ENCODE peak calls at places on chromosomes 5 and 9, in six cellular contexts. One of them, this sample, is unnamed.

GRCh38 chr5:91332267-91333044 is 50.7 kb downstream of the ARRDC3 start:
- DNase-seq in AG04449: no peak
- DNase-seq in fibroblast of pulmonary artery: peak
- DNase-seq in uterus: no peak
- DNase-seq in OCI-LY7: no peak
- DNase-seq in lower leg skin: no peak
- DNase-seq in this sample: peak

GRCh38 chr5:124056326-124057160 is 544.6 kb downstream of the CSNK1G3 start:
- DNase-seq in AG04449: no peak
- DNase-seq in fibroblast of pulmonary artery: no peak
- DNase-seq in uterus: no peak
- DNase-seq in OCI-LY7: peak
- DNase-seq in lower leg skin: no peak
- DNase-seq in this sample: no peak

GRCh38 chr5:61641748-61642565 is 309.9 kb downstream of the ZSWIM6 start:
- DNase-seq in AG04449: no peak
- DNase-seq in fibroblast of pulmonary artery: no peak
- DNase-seq in uterus: no peak
- DNase-seq in OCI-LY7: no peak
- DNase-seq in lower leg skin: no peak
- DNase-seq in this sample: no peak

GRCh38 chr5:177094224-177095087 is 7.7 kb downstream of the FGFR4 start:
- DNase-seq in AG04449: no peak
- DNase-seq in fibroblast of pulmonary artery: peak
- DNase-seq in uterus: peak
- DNase-seq in OCI-LY7: no peak
- DNase-seq in lower leg skin: no peak
- DNase-seq in this sample: peak

GRCh38 chr5:16666861-16667481 is 50.2 kb upstream of the RETREG1 start:
- DNase-seq in AG04449: no peak
- DNase-seq in fibroblast of pulmonary artery: peak
- DNase-seq in uterus: no peak
- DNase-seq in OCI-LY7: no peak
- DNase-seq in lower leg skin: no peak
- DNase-seq in this sample: peak

GRCh38 chr5:112479418-112479817 is 60.3 kb upstream of the EPB41L4A start:
- DNase-seq in AG04449: peak
- DNase-seq in fibroblast of pulmonary artery: peak
- DNase-seq in uterus: no peak
- DNase-seq in OCI-LY7: no peak
- DNase-seq in lower leg skin: peak
- DNase-seq in this sample: peak

GRCh38 chr9:116490321-116490720 is 196.8 kb upstream of the TRIM32 start:
- DNase-seq in AG04449: no peak
- DNase-seq in fibroblast of pulmonary artery: peak
- DNase-seq in uterus: no peak
- DNase-seq in OCI-LY7: no peak
- DNase-seq in lower leg skin: no peak
- DNase-seq in this sample: peak

GRCh38 chr5:64768358-64769312 is at the start of the genes CWC27 and SREK1IP1:
- DNase-seq in AG04449: peak
- DNase-seq in fibroblast of pulmonary artery: peak
- DNase-seq in uterus: peak
- DNase-seq in OCI-LY7: peak
- DNase-seq in lower leg skin: peak
- DNase-seq in this sample: peak

GRCh38 chr5:173581408-173582197 is 34.8 kb downstream of the BOD1 start:
- DNase-seq in AG04449: no peak
- DNase-seq in fibroblast of pulmonary artery: peak
- DNase-seq in uterus: no peak
- DNase-seq in OCI-LY7: peak
- DNase-seq in lower leg skin: no peak
- DNase-seq in this sample: peak

GRCh38 chr9:138061631-138062030 is 184.0 kb downstream of the CACNA1B start:
- DNase-seq in AG04449: no peak
- DNase-seq in fibroblast of pulmonary artery: no peak
- DNase-seq in uterus: no peak
- DNase-seq in OCI-LY7: no peak
- DNase-seq in lower leg skin: no peak
- DNase-seq in this sample: no peak

GRCh38 chr5:96714951-96715451 is 52.8 kb downstream of the CAST start:
- DNase-seq in AG04449: no peak
- DNase-seq in fibroblast of pulmonary artery: peak
- DNase-seq in uterus: peak
- DNase-seq in OCI-LY7: peak
- DNase-seq in lower leg skin: peak
- DNase-seq in this sample: peak

GRCh38 chr5:132103380-132103951 is 29.9 kb downstream of the CSF2 start:
- DNase-seq in AG04449: peak
- DNase-seq in fibroblast of pulmonary artery: peak
- DNase-seq in uterus: peak
- DNase-seq in OCI-LY7: peak
- DNase-seq in lower leg skin: peak
- DNase-seq in this sample: peak

GRCh38 chr5:101626572-101626971 is 669.5 kb downstream of the SLCO4C1 start:
- DNase-seq in AG04449: no peak
- DNase-seq in fibroblast of pulmonary artery: no peak
- DNase-seq in uterus: no peak
- DNase-seq in OCI-LY7: no peak
- DNase-seq in lower leg skin: no peak
- DNase-seq in this sample: no peak

GRCh38 chr9:21684831-21685362 is 117.5 kb upstream of the MTAP start:
- DNase-seq in AG04449: no peak
- DNase-seq in fibroblast of pulmonary artery: peak
- DNase-seq in uterus: no peak
- DNase-seq in OCI-LY7: no peak
- DNase-seq in lower leg skin: no peak
- DNase-seq in this sample: peak

GRCh38 chr9:93585259-93585658 is 8.9 kb downstream of the PHF2 start:
- DNase-seq in AG04449: no peak
- DNase-seq in fibroblast of pulmonary artery: no peak
- DNase-seq in uterus: no peak
- DNase-seq in OCI-LY7: no peak
- DNase-seq in lower leg skin: no peak
- DNase-seq in this sample: no peak

GRCh38 chr9:1698991-1699390 is 316.2 kb upstream of the SMARCA2 start:
- DNase-seq in AG04449: no peak
- DNase-seq in fibroblast of pulmonary artery: no peak
- DNase-seq in uterus: no peak
- DNase-seq in OCI-LY7: no peak
- DNase-seq in lower leg skin: no peak
- DNase-seq in this sample: no peak

GRCh38 chr9:2216591-2216990 is 201.4 kb downstream of the SMARCA2 start:
- DNase-seq in AG04449: no peak
- DNase-seq in fibroblast of pulmonary artery: no peak
- DNase-seq in uterus: no peak
- DNase-seq in OCI-LY7: no peak
- DNase-seq in lower leg skin: no peak
- DNase-seq in this sample: no peak

GRCh38 chr9:36725777-36726356 is 153.2 kb downstream of the MELK start:
- DNase-seq in AG04449: no peak
- DNase-seq in fibroblast of pulmonary artery: no peak
- DNase-seq in uterus: no peak
- DNase-seq in OCI-LY7: no peak
- DNase-seq in lower leg skin: no peak
- DNase-seq in this sample: no peak

DNA sequence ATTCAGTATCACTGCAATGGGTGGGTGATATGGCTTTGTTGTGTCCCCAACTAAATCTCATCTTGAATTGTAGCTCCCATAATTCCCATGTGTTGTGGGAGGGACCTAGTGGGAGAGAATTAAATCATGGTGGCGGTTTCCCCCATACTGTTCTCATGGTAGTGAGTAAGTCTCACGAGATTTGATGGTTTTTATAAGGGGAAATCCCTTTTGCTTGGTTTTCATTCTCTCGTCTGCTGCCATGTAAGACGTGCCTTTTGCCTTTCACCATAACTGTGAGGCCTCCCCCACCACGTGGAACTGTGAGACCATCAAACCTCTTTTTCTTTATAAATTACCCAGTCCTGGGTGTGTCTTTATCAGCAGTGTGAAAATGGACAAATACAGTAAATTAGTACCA is 9.5 kb upstream of the NANS start:
- DNase-seq in AG04449: no peak
- DNase-seq in fibroblast of pulmonary artery: no peak
- DNase-seq in uterus: no peak
- DNase-seq in OCI-LY7: peak
- DNase-seq in lower leg skin: no peak
- DNase-seq in this sample: no peak
- H3K4me3 ChIP-seq in AG04449: no peak
- H3K4me3 ChIP-seq in fibroblast of pulmonary artery: no peak
- H3K4me3 ChIP-seq in uterus: no peak
- H3K4me3 ChIP-seq in OCI-LY7: peak
- H3K4me3 ChIP-seq in lower leg skin: no peak
- H3K4me3 ChIP-seq in this sample: no peak

DNA sequence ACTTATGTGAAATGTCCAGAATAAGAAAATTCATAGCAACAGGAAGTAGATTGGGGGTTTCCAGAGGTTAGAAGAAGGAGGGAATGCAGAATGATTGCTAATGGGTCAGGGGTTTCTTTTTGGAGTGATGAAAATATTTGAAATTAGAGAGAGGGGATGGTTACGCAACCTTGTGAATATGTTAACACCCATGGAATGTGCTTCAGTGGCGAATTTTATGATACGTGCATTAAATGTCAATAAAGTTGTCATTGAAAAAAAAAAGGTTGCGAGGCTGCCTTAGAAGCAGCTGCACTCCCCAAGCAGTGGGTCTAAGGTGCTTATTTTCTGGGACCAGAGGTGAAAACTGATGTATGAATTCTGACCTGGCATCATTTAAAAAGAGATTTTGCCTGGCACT is 64.4 kb upstream of the SUB1 start:
- DNase-seq in AG04449: no peak
- DNase-seq in fibroblast of pulmonary artery: no peak
- DNase-seq in uterus: no peak
- DNase-seq in OCI-LY7: no peak
- DNase-seq in lower leg skin: no peak
- DNase-seq in this sample: no peak
- TF ChIP-seq CTCF in AG04449: no peak
- TF ChIP-seq CTCF in fibroblast of pulmonary artery: no peak
- TF ChIP-seq CTCF in uterus: no peak
- TF ChIP-seq CTCF in OCI-LY7: no peak
- TF ChIP-seq CTCF in lower leg skin: no peak
- TF ChIP-seq CTCF in this sample: no peak

GRCh38 chr5:179620293-179620692 is 3.2 kb downstream of the HNRNPH1 start:
- DNase-seq in AG04449: no peak
- DNase-seq in fibroblast of pulmonary artery: no peak
- DNase-seq in uterus: no peak
- DNase-seq in OCI-LY7: no peak
- DNase-seq in lower leg skin: no peak
- DNase-seq in this sample: no peak

GRCh38 chr5:179617930-179618329 is 5.5 kb downstream of the HNRNPH1 start:
- DNase-seq in AG04449: no peak
- DNase-seq in fibroblast of pulmonary artery: no peak
- DNase-seq in uterus: no peak
- DNase-seq in OCI-LY7: no peak
- DNase-seq in lower leg skin: no peak
- DNase-seq in this sample: no peak

GRCh38 chr5:179619776-179620175 is 3.7 kb downstream of the HNRNPH1 start:
- DNase-seq in AG04449: no peak
- DNase-seq in fibroblast of pulmonary artery: no peak
- DNase-seq in uterus: no peak
- DNase-seq in OCI-LY7: no peak
- DNase-seq in lower leg skin: no peak
- DNase-seq in this sample: no peak

GRCh38 chr5:179620703-179621350 is 2.6 kb downstream of the HNRNPH1 start:
- DNase-seq in AG04449: no peak
- DNase-seq in fibroblast of pulmonary artery: peak
- DNase-seq in uterus: no peak
- DNase-seq in OCI-LY7: no peak
- DNase-seq in lower leg skin: no peak
- DNase-seq in this sample: peak

GRCh38 chr5:179618923-179619554 is 4.4 kb downstream of the HNRNPH1 start:
- DNase-seq in AG04449: no peak
- DNase-seq in fibroblast of pulmonary artery: peak
- DNase-seq in uterus: no peak
- DNase-seq in OCI-LY7: no peak
- DNase-seq in lower leg skin: no peak
- DNase-seq in this sample: peak
- H3K4me3 ChIP-seq in AG04449: peak
- H3K4me3 ChIP-seq in fibroblast of pulmonary artery: peak
- H3K4me3 ChIP-seq in uterus: peak
- H3K4me3 ChIP-seq in OCI-LY7: peak
- H3K4me3 ChIP-seq in lower leg skin: no peak
- H3K4me3 ChIP-seq in this sample: peak

DNA sequence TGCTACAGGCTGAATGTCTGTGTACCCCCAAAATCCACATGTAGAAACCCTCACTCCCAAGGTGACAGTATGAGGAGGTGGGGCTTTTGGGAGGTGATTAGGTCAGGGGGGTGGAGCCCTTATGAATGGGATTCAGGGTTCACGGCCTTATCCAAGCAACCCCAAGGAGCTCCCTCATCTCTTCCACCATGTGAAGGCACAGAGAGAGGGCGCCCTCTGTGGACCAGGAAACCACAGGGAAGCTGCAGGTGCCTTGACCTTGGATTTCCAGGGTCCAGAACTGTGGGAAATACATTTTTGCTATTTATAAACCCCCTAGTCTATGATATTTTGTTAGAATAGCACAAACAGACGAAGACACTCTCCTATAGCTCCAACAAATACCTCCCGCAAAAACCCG is 53.6 kb upstream of the IRX2 start:
- DNase-seq in AG04449: no peak
- DNase-seq in fibroblast of pulmonary artery: no peak
- DNase-seq in uterus: no peak
- DNase-seq in OCI-LY7: no peak
- DNase-seq in lower leg skin: no peak
- DNase-seq in this sample: no peak
- TF ChIP-seq CTCF in AG04449: no peak
- TF ChIP-seq CTCF in fibroblast of pulmonary artery: no peak
- TF ChIP-seq CTCF in uterus: no peak
- TF ChIP-seq CTCF in OCI-LY7: no peak
- TF ChIP-seq CTCF in lower leg skin: no peak
- TF ChIP-seq CTCF in this sample: no peak

This sample was measured in cardiac fibroblast.